ENCODE peak calls at places on chromosomes 5 and 9, in six cellular contexts. One of them, this sample, is unnamed.

GRCh38 chr5:82719368-82719767 is 357.8 kb downstream of the TMEM167A start:
- DNase-seq in body of pancreas: no peak
- DNase-seq in foreskin fibroblast: peak; percentile 21
- DNase-seq in MG63: peak; percentile 28
- DNase-seq in activated T-helper 9 cell treated with anti-CD3 and anti-CD28 coated beads, Interleukin-2, amount 50 U/mL, for 16 hours: no peak
- DNase-seq in cardiac septum: no peak
- DNase-seq in this sample: no peak

GRCh38 chr5:131769337-131769736 is 27.5 kb downstream of the FNIP1 start:
- DNase-seq in body of pancreas: no peak
- DNase-seq in foreskin fibroblast: no peak
- DNase-seq in cardiac septum: no peak
- DNase-seq in MG63: no peak
- DNase-seq in activated T-helper 9 cell treated with anti-CD3 and anti-CD28 coated beads, Interleukin-2, amount 50 U/mL, for 16 hours: no peak
- DNase-seq in this sample: no peak

GRCh38 chr5:75214409-75214808 is 22.3 kb downstream of the ANKRD31 start:
- DNase-seq in cardiac septum: no peak
- DNase-seq in activated T-helper 9 cell treated with anti-CD3 and anti-CD28 coated beads, Interleukin-2, amount 50 U/mL, for 16 hours: no peak
- DNase-seq in MG63: no peak
- DNase-seq in foreskin fibroblast: no peak
- DNase-seq in body of pancreas: no peak
- DNase-seq in this sample: no peak

GRCh38 chr5:95794070-95794516 is 28.4 kb downstream of the GLRX start:
- DNase-seq in foreskin fibroblast: no peak
- DNase-seq in activated T-helper 9 cell treated with anti-CD3 and anti-CD28 coated beads, Interleukin-2, amount 50 U/mL, for 16 hours: no peak
- DNase-seq in MG63: no peak
- DNase-seq in cardiac septum: no peak
- DNase-seq in body of pancreas: no peak
- DNase-seq in this sample: no peak

GRCh38 chr9:93187574-93187973 is 3.6 kb downstream of the WNK2 start:
- DNase-seq in foreskin fibroblast: no peak
- DNase-seq in cardiac septum: no peak
- DNase-seq in activated T-helper 9 cell treated with anti-CD3 and anti-CD28 coated beads, Interleukin-2, amount 50 U/mL, for 16 hours: no peak
- DNase-seq in body of pancreas: peak; percentile 20
- DNase-seq in MG63: no peak
- DNase-seq in this sample: no peak

GRCh38 chr5:179407191-179408175 is 62.2 kb upstream of the ADAMTS2 start:
- DNase-seq in foreskin fibroblast: peak; percentile 68
- DNase-seq in cardiac septum: peak; percentile 69
- DNase-seq in body of pancreas: no peak
- DNase-seq in activated T-helper 9 cell treated with anti-CD3 and anti-CD28 coated beads, Interleukin-2, amount 50 U/mL, for 16 hours: no peak
- DNase-seq in MG63: peak; percentile 50
- DNase-seq in this sample: no peak

GRCh38 chr5:54278979-54279717 is 31.2 kb downstream of the ARL15 start:
- DNase-seq in cardiac septum: no peak
- DNase-seq in body of pancreas: no peak
- DNase-seq in foreskin fibroblast: no peak
- DNase-seq in MG63: no peak
- DNase-seq in activated T-helper 9 cell treated with anti-CD3 and anti-CD28 coated beads, Interleukin-2, amount 50 U/mL, for 16 hours: no peak
- DNase-seq in this sample: no peak

GRCh38 chr9:79660615-79661014 is 88.8 kb downstream of the TLE4 start:
- DNase-seq in body of pancreas: no peak
- DNase-seq in foreskin fibroblast: no peak
- DNase-seq in cardiac septum: no peak
- DNase-seq in activated T-helper 9 cell treated with anti-CD3 and anti-CD28 coated beads, Interleukin-2, amount 50 U/mL, for 16 hours: no peak
- DNase-seq in MG63: no peak
- DNase-seq in this sample: peak; percentile 69

GRCh38 chr5:133228316-133228715 is 176.5 kb downstream of the HSPA4 start:
- DNase-seq in activated T-helper 9 cell treated with anti-CD3 and anti-CD28 coated beads, Interleukin-2, amount 50 U/mL, for 16 hours: no peak
- DNase-seq in foreskin fibroblast: no peak
- DNase-seq in cardiac septum: no peak
- DNase-seq in MG63: no peak
- DNase-seq in body of pancreas: no peak
- DNase-seq in this sample: no peak

GRCh38 chr9:84294551-84294950 is 46.0 kb downstream of the SLC28A3 start:
- DNase-seq in body of pancreas: no peak
- DNase-seq in activated T-helper 9 cell treated with anti-CD3 and anti-CD28 coated beads, Interleukin-2, amount 50 U/mL, for 16 hours: no peak
- DNase-seq in MG63: no peak
- DNase-seq in cardiac septum: no peak
- DNase-seq in foreskin fibroblast: no peak
- DNase-seq in this sample: no peak

GRCh38 chr5:14011089-14012004 is 66.9 kb upstream of the DNAH5 start:
- DNase-seq in foreskin fibroblast: peak; percentile 95
- DNase-seq in body of pancreas: peak; percentile 95
- DNase-seq in MG63: peak; percentile 98
- DNase-seq in cardiac septum: peak; percentile 87
- DNase-seq in activated T-helper 9 cell treated with anti-CD3 and anti-CD28 coated beads, Interleukin-2, amount 50 U/mL, for 16 hours: no peak
- DNase-seq in this sample: peak; percentile 85

GRCh38 chr9:26579047-26579446 is 313.6 kb downstream of the CAAP1 start:
- DNase-seq in body of pancreas: no peak
- DNase-seq in MG63: no peak
- DNase-seq in activated T-helper 9 cell treated with anti-CD3 and anti-CD28 coated beads, Interleukin-2, amount 50 U/mL, for 16 hours: no peak
- DNase-seq in foreskin fibroblast: no peak
- DNase-seq in cardiac septum: no peak
- DNase-seq in this sample: no peak

GRCh38 chr9:4820172-4820571 is 27.4 kb downstream of the RCL1 start:
- DNase-seq in foreskin fibroblast: no peak
- DNase-seq in cardiac septum: no peak
- DNase-seq in MG63: no peak
- DNase-seq in body of pancreas: no peak
- DNase-seq in activated T-helper 9 cell treated with anti-CD3 and anti-CD28 coated beads, Interleukin-2, amount 50 U/mL, for 16 hours: no peak
- DNase-seq in this sample: no peak

GRCh38 chr9:93899609-93900435 is 55.3 kb downstream of the BARX1 start:
- DNase-seq in MG63: no peak
- DNase-seq in cardiac septum: peak; percentile 67
- DNase-seq in foreskin fibroblast: no peak
- DNase-seq in body of pancreas: peak; percentile 7
- DNase-seq in activated T-helper 9 cell treated with anti-CD3 and anti-CD28 coated beads, Interleukin-2, amount 50 U/mL, for 16 hours: no peak
- DNase-seq in this sample: no peak

GRCh38 chr5:33806736-33807442 is 84.9 kb downstream of the ADAMTS12 start:
- DNase-seq in MG63: no peak
- DNase-seq in activated T-helper 9 cell treated with anti-CD3 and anti-CD28 coated beads, Interleukin-2, amount 50 U/mL, for 16 hours: no peak
- DNase-seq in cardiac septum: no peak
- DNase-seq in body of pancreas: no peak
- DNase-seq in foreskin fibroblast: peak; percentile 80
- DNase-seq in this sample: no peak

GRCh38 chr9:34333836-34334235 is 4.5 kb downstream of the NUDT2 start:
- DNase-seq in foreskin fibroblast: no peak
- DNase-seq in cardiac septum: no peak
- DNase-seq in MG63: no peak
- DNase-seq in body of pancreas: no peak
- DNase-seq in activated T-helper 9 cell treated with anti-CD3 and anti-CD28 coated beads, Interleukin-2, amount 50 U/mL, for 16 hours: no peak
- DNase-seq in this sample: no peak

GRCh38 chr5:59357421-59357977 is 536.0 kb downstream of the PDE4D start:
- DNase-seq in body of pancreas: no peak
- DNase-seq in foreskin fibroblast: peak; percentile 36
- DNase-seq in activated T-helper 9 cell treated with anti-CD3 and anti-CD28 coated beads, Interleukin-2, amount 50 U/mL, for 16 hours: no peak
- DNase-seq in cardiac septum: no peak
- DNase-seq in MG63: no peak
- DNase-seq in this sample: no peak

GRCh38 chr9:108956098-108956533 is 21.9 kb downstream of the ABITRAM start:
- DNase-seq in cardiac septum: no peak
- DNase-seq in activated T-helper 9 cell treated with anti-CD3 and anti-CD28 coated beads, Interleukin-2, amount 50 U/mL, for 16 hours: no peak
- DNase-seq in body of pancreas: no peak
- DNase-seq in MG63: no peak
- DNase-seq in foreskin fibroblast: no peak
- DNase-seq in this sample: no peak

GRCh38 chr5:175206651-175207050 is 237.3 kb downstream of the DRD1 start:
- DNase-seq in foreskin fibroblast: no peak
- DNase-seq in cardiac septum: no peak
- DNase-seq in body of pancreas: no peak
- DNase-seq in activated T-helper 9 cell treated with anti-CD3 and anti-CD28 coated beads, Interleukin-2, amount 50 U/mL, for 16 hours: no peak
- DNase-seq in MG63: no peak
- DNase-seq in this sample: no peak

GRCh38 chr9:98551511-98552286 is 157.0 kb downstream of the GABBR2 start:
- DNase-seq in foreskin fibroblast: peak; percentile 14
- DNase-seq in MG63: peak; percentile 19
- DNase-seq in body of pancreas: no peak
- DNase-seq in cardiac septum: no peak
- DNase-seq in activated T-helper 9 cell treated with anti-CD3 and anti-CD28 coated beads, Interleukin-2, amount 50 U/mL, for 16 hours: no peak
- DNase-seq in this sample: peak; percentile 82

GRCh38 chr9:11931109-11931508 is 762.1 kb upstream of the TYRP1 start:
- DNase-seq in foreskin fibroblast: peak; percentile 68
- DNase-seq in MG63: peak; percentile 8
- DNase-seq in cardiac septum: no peak
- DNase-seq in activated T-helper 9 cell treated with anti-CD3 and anti-CD28 coated beads, Interleukin-2, amount 50 U/mL, for 16 hours: no peak
- DNase-seq in body of pancreas: no peak
- DNase-seq in this sample: no peak

GRCh38 chr9:137499416-137499815 is 40.3 kb upstream of the NSMF start:
- DNase-seq in cardiac septum: no peak
- DNase-seq in body of pancreas: no peak
- DNase-seq in MG63: no peak
- DNase-seq in foreskin fibroblast: no peak
- DNase-seq in activated T-helper 9 cell treated with anti-CD3 and anti-CD28 coated beads, Interleukin-2, amount 50 U/mL, for 16 hours: no peak
- DNase-seq in this sample: no peak

GRCh38 chr5:21810737-21811316 is 1042.3 kb downstream of the CDH12 start:
- DNase-seq in cardiac septum: no peak
- DNase-seq in body of pancreas: no peak
- DNase-seq in foreskin fibroblast: no peak
- DNase-seq in activated T-helper 9 cell treated with anti-CD3 and anti-CD28 coated beads, Interleukin-2, amount 50 U/mL, for 16 hours: no peak
- DNase-seq in MG63: no peak
- DNase-seq in this sample: peak; percentile 2

GRCh38 chr5:133396724-133397123 is 215.6 kb downstream of the FSTL4 start:
- DNase-seq in MG63: no peak
- DNase-seq in activated T-helper 9 cell treated with anti-CD3 and anti-CD28 coated beads, Interleukin-2, amount 50 U/mL, for 16 hours: no peak
- DNase-seq in foreskin fibroblast: no peak
- DNase-seq in body of pancreas: no peak
- DNase-seq in cardiac septum: no peak
- DNase-seq in this sample: no peak

GRCh38 chr9:136518623-136519022 is 27.2 kb downstream of the NOTCH1 start:
- DNase-seq in body of pancreas: no peak
- DNase-seq in foreskin fibroblast: no peak
- DNase-seq in activated T-helper 9 cell treated with anti-CD3 and anti-CD28 coated beads, Interleukin-2, amount 50 U/mL, for 16 hours: no peak
- DNase-seq in cardiac septum: no peak
- DNase-seq in MG63: no peak
- DNase-seq in this sample: no peak

GRCh38 chr9:137664676-137665075 is 45.9 kb downstream of the EHMT1 start:
- DNase-seq in activated T-helper 9 cell treated with anti-CD3 and anti-CD28 coated beads, Interleukin-2, amount 50 U/mL, for 16 hours: no peak
- DNase-seq in foreskin fibroblast: no peak
- DNase-seq in body of pancreas: no peak
- DNase-seq in MG63: no peak
- DNase-seq in cardiac septum: no peak
- DNase-seq in this sample: no peak

GRCh38 chr5:7190727-7191126 is 205.2 kb upstream of the ADCY2 start:
- DNase-seq in foreskin fibroblast: no peak
- DNase-seq in MG63: no peak
- DNase-seq in cardiac septum: no peak
- DNase-seq in activated T-helper 9 cell treated with anti-CD3 and anti-CD28 coated beads, Interleukin-2, amount 50 U/mL, for 16 hours: no peak
- DNase-seq in body of pancreas: no peak
- DNase-seq in this sample: no peak

GRCh38 chr5:150144211-150144801 is 11.3 kb downstream of the PDGFRB start:
- DNase-seq in activated T-helper 9 cell treated with anti-CD3 and anti-CD28 coated beads, Interleukin-2, amount 50 U/mL, for 16 hours: no peak
- DNase-seq in MG63: no peak
- DNase-seq in body of pancreas: peak; percentile 44
- DNase-seq in foreskin fibroblast: peak; percentile 89
- DNase-seq in cardiac septum: no peak
- DNase-seq in this sample: no peak

GRCh38 chr5:139749242-139749641 is 46.4 kb upstream of the PSD2 start:
- DNase-seq in foreskin fibroblast: peak; percentile 37
- DNase-seq in activated T-helper 9 cell treated with anti-CD3 and anti-CD28 coated beads, Interleukin-2, amount 50 U/mL, for 16 hours: no peak
- DNase-seq in cardiac septum: no peak
- DNase-seq in body of pancreas: no peak
- DNase-seq in MG63: no peak
- DNase-seq in this sample: no peak

GRCh38 chr5:111454198-111454606 is 58.1 kb downstream of the STARD4 start:
- DNase-seq in cardiac septum: no peak
- DNase-seq in activated T-helper 9 cell treated with anti-CD3 and anti-CD28 coated beads, Interleukin-2, amount 50 U/mL, for 16 hours: no peak
- DNase-seq in MG63: no peak
- DNase-seq in body of pancreas: no peak
- DNase-seq in foreskin fibroblast: peak; percentile 74
- DNase-seq in this sample: peak; percentile 8

GRCh38 chr5:52491071-52491828 is 296.5 kb upstream of the ITGA1 start:
- DNase-seq in cardiac septum: no peak
- DNase-seq in activated T-helper 9 cell treated with anti-CD3 and anti-CD28 coated beads, Interleukin-2, amount 50 U/mL, for 16 hours: no peak
- DNase-seq in foreskin fibroblast: no peak
- DNase-seq in body of pancreas: no peak
- DNase-seq in MG63: peak; percentile 14
- DNase-seq in this sample: no peak

GRCh38 chr9:121855476-121855875 is 204.0 kb downstream of the DAB2IP start:
- DNase-seq in activated T-helper 9 cell treated with anti-CD3 and anti-CD28 coated beads, Interleukin-2, amount 50 U/mL, for 16 hours: no peak
- DNase-seq in body of pancreas: no peak
- DNase-seq in foreskin fibroblast: no peak
- DNase-seq in MG63: no peak
- DNase-seq in cardiac septum: peak; percentile 6
- DNase-seq in this sample: no peak

GRCh38 chr5:68534131-68534940 is 318.8 kb downstream of the PIK3R1 start:
- DNase-seq in foreskin fibroblast: peak; percentile 51
- DNase-seq in activated T-helper 9 cell treated with anti-CD3 and anti-CD28 coated beads, Interleukin-2, amount 50 U/mL, for 16 hours: no peak
- DNase-seq in MG63: peak; percentile 14
- DNase-seq in body of pancreas: peak; percentile 19
- DNase-seq in cardiac septum: no peak
- DNase-seq in this sample: peak; percentile 48